ENCODE peak calls at places on chromosomes 5 and 9, in eight cellular contexts. H is OCI-LY7, M is lower lobe of right lung, C is GM23338, V is AG04449, B is Panc1, G is astrocyte of the cerebellum, E is A673. T is an unnamed sample.

GRCh38 chr5:120599576-120599975 is 135.5 kb downstream of the PRR16 start:
- DNase-seq in H (no peak), M (no peak), C (no peak), V (no peak), B (no peak), G (peak), E (no peak), T (no peak)

GRCh38 chr5:134125195-134126015 is 10.9 kb downstream of the TCF7 start:
- DNase-seq in H (no peak), M (no peak), C (no peak), V (peak), B (peak), G (peak), E (no peak), T (no peak)

GRCh38 chr9:136955202-136955942 is 3.3 kb downstream of the LCN12 start:
- DNase-seq in H (no peak), M (peak), C (no peak), V (no peak), B (no peak), G (no peak), E (no peak), T (no peak)

GRCh38 chr9:95722141-95722540 is 153.3 kb upstream of the ERCC6L2 start:
- DNase-seq in H (no peak), M (no peak), C (no peak), V (no peak), B (no peak), G (no peak), E (no peak), T (no peak)

GRCh38 chr5:31119938-31120641 is 73.4 kb upstream of the CDH6 start:
- DNase-seq in H (no peak), M (no peak), C (no peak), V (no peak), B (no peak), G (no peak), E (no peak), T (no peak)

GRCh38 chr9:87290241-87290700 is 207.4 kb upstream of the DAPK1 start:
- DNase-seq in H (no peak), M (no peak), C (peak), V (no peak), B (no peak), G (no peak), E (peak), T (no peak)

GRCh38 chr9:123929177-123929869 is 603 bp downstream of the DENND1A start:
- DNase-seq in H (peak), M (peak), C (peak), V (no peak), B (no peak), G (no peak), E (no peak), T (no peak)

GRCh38 chr5:83368317-83368716 is 103.2 kb upstream of the VCAN start:
- DNase-seq in H (no peak), M (peak), C (no peak), V (peak), B (no peak), G (no peak), E (peak), T (no peak)

GRCh38 chr5:179793470-179794139 is at the start of gene LTC4S:
- DNase-seq in H (peak), M (peak), C (no peak), V (no peak), B (no peak), G (peak), E (no peak), T (no peak)

GRCh38 chr9:136542246-136543041 is 3.4 kb downstream of the NOTCH1 start:
- DNase-seq in H (no peak), M (no peak), C (no peak), V (no peak), B (no peak), G (no peak), E (peak), T (no peak)

GRCh38 chr5:104444656-104445055 is 882.1 kb upstream of the NUDT12 start:
- DNase-seq in H (no peak), M (no peak), C (no peak), V (no peak), B (no peak), G (no peak), E (no peak), T (no peak)

GRCh38 chr5:169302491-169303118 is 1.7 kb upstream of the SLIT3 start:
- DNase-seq in H (peak), M (peak), C (peak), V (peak), B (peak), G (peak), E (peak), T (peak)

GRCh38 chr9:129697111-129697955 is 31.9 kb downstream of the PRRX2 start:
- DNase-seq in H (no peak), M (no peak), C (peak), V (no peak), B (no peak), G (no peak), E (peak), T (no peak)

GRCh38 chr5:43042626-43043399 is 2.7 kb upstream of the ANXA2R start:
- DNase-seq in H (peak), M (peak), C (peak), V (no peak), B (peak), G (no peak), E (peak), T (no peak)

GRCh38 chr5:68329554-68329953 is 114.0 kb downstream of the PIK3R1 start:
- DNase-seq in H (no peak), M (no peak), C (no peak), V (no peak), B (no peak), G (no peak), E (no peak), T (no peak)

GRCh38 chr9:121646992-121647391 is 4.4 kb upstream of the DAB2IP start:
- DNase-seq in H (no peak), M (no peak), C (no peak), V (no peak), B (no peak), G (no peak), E (no peak), T (no peak)

GRCh38 chr5:145484195-145484594 is 350.9 kb downstream of the PRELID2 start:
- DNase-seq in H (no peak), M (no peak), C (no peak), V (peak), B (no peak), G (peak), E (no peak), T (no peak)

GRCh38 chr9:26746357-26747072 is 146.1 kb downstream of the CAAP1 start:
- DNase-seq in H (no peak), M (no peak), C (peak), V (no peak), B (no peak), G (no peak), E (no peak), T (peak)

GRCh38 chr9:26750126-26750525 is 142.5 kb downstream of the CAAP1 start:
- DNase-seq in H (no peak), M (no peak), C (no peak), V (no peak), B (no peak), G (no peak), E (no peak), T (no peak)

GRCh38 chr9:26745111-26745510 is 147.5 kb downstream of the CAAP1 start:
- DNase-seq in H (no peak), M (no peak), C (no peak), V (no peak), B (no peak), G (no peak), E (no peak), T (no peak)

GRCh38 chr9:26747611-26748010 is 145.0 kb downstream of the CAAP1 start:
- DNase-seq in H (no peak), M (no peak), C (no peak), V (no peak), B (no peak), G (no peak), E (no peak), T (no peak)

DNA sequence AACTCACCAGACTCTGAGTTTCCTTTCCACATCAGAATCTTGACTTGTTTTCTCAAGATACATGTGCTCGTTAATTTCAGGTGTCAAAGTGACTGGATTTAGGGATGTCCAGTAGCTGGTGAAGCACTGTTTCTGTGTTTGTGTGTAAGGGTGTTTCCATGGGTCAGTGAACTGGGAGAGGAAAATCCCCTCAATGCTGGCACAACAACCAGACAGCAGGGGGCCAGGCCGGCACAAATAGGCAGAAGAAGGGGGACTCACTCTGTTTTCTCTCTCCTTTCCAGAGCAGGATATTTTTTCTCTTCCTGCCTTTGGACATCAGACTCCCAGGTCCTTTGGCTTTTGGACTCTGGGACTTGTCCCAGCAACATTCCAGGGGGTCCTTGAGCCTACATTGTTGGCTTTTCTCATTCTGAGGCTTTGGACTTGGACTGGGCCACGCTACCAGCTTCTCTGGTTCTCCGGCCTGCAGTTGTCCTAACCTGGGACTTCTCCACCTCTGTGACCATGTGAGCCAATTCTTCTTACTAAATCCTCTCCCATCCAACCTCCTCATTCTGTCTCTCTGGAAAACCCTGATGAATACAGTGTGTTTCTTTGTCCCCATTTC is 144.0 kb downstream of the CAAP1 start:
- DNase-seq in H (no peak), M (no peak), C (no peak), V (no peak), B (no peak), G (no peak), E (no peak), T (no peak)
- H3K4me3 ChIP-seq in H (no peak), M (no peak), C (no peak), V (no peak), B (no peak), G (no peak), E (no peak), T (no peak)

GRCh38 chr9:134449180-134449916 is 123.1 kb downstream of the RXRA start:
- DNase-seq in H (peak), M (peak), C (peak), V (peak), B (peak), G (peak), E (peak), T (peak)
- TF ChIP-seq CTCF in H (peak), M (peak), C (peak), V (peak), B (peak), G (peak), E (peak), T (peak)

GRCh38 chr5:139651863-139652787 is 4.0 kb downstream of the CXXC5 start:
- DNase-seq in H (peak), M (peak), C (peak), V (no peak), B (peak), G (peak), E (peak), T (peak)

GRCh38 chr5:139650031-139650688 is 2.0 kb downstream of the CXXC5 start:
- DNase-seq in H (peak), M (peak), C (peak), V (no peak), B (no peak), G (no peak), E (peak), T (no peak)

GRCh38 chr5:139652788-139653241 is 4.7 kb downstream of the CXXC5 start:
- DNase-seq in H (peak), M (no peak), C (no peak), V (no peak), B (no peak), G (no peak), E (no peak), T (no peak)

GRCh38 chr5:139650689-139651501 is 2.7 kb downstream of the CXXC5 start:
- DNase-seq in H (no peak), M (peak), C (peak), V (no peak), B (no peak), G (no peak), E (no peak), T (no peak)

GRCh38 chr5:139651502-139651862 is 3.3 kb downstream of the CXXC5 start:
- DNase-seq in H (no peak), M (peak), C (no peak), V (no peak), B (peak), G (no peak), E (no peak), T (no peak)
- H3K4me3 ChIP-seq in H (peak), M (peak), C (peak), V (peak), B (peak), G (peak), E (peak), T (peak)

DNA sequence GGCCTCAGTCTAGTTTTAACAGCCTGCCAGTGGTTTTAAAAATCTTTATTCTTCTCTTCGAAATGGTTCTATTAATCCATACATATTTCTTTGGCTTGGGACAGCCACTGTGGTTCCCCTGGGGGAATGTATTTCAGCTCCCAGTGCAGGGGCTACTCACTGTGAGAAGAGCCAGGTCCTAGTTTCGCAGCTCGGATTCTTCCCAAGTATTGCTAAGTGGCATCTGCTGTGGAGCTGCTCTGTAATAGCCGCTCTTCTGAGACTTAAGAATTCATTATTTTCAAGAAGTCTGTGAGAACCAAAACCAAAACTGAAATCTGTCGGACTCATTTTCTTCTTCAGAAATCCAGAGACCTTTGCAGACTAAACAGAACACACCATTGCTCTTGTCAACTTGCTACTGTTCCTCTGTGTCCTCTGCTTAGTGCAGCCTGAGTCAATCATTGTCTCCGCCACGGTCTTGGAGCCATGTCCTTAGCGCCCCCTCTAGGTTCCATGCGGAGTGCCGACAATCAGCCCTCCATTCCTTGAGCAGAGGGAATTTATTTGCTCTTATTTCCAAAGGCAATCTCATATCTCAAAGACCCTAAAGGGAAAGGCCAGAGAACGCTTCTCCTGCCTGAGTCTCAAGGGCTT is 478.2 kb downstream of the SPATA31D1 start:
- DNase-seq in H (peak), M (no peak), C (peak), V (no peak), B (no peak), G (peak), E (peak), T (no peak)
- TF ChIP-seq CTCF in H (peak), M (peak), C (peak), V (peak), B (peak), G (peak), E (peak), T (no peak)

DNA sequence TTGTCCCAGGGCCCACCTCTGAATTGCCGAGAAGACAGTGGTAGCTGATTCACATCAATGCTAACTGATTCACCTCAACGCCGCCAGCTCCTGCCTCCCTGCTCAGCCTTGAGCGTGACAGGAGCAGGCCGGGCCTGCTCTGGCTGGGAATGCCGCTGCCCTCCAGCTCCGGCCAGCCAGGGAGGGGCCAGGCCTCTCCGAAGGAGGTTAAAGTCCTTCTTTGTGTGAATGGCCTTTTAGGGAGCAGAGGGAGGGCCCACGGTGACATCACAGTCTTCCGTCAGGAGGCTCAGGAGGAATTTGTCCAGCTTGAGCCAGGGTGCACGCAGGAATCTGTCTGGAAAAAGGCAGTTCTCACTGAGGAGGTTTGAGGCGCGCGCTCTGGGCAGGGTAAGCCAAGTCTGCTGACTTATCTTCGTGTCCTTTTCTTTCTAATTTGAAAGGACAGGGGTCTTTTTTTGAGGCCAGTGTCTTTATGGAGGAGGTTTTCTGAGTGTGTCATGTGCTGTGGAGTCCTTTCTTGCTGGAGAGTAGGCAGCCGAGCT is 82.7 kb downstream of the C9orf152 start:
- DNase-seq in H (no peak), M (peak), C (peak), V (peak), B (no peak), G (peak), E (no peak), T (no peak)
- H3K4me3 ChIP-seq in H (peak), M (peak), C (no peak), V (no peak), B (peak), G (no peak), E (no peak), T (no peak)

DNA sequence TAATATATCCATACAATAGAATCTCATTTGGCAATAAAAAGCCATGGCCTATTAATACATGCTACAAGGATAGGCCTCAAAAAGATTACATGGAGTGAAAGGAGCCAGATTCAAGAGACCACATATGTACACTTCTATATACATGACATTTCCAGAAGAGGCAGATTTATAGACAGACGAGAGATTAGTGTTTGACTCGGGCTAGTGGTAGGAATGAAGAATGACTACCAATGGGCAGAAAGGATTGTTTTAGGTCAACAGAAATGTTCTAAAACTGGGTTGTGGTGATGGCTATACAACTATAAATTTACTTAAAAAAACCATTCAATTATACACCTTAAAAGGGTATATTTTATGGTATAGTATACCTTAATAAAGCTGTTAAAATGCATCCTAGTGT is 41.9 kb downstream of the SETX start:
- DNase-seq in H (no peak), M (no peak), C (no peak), V (no peak), B (no peak), G (no peak), E (no peak), T (no peak)
- TF ChIP-seq CTCF in H (no peak), M (no peak), C (no peak), V (no peak), B (no peak), G (peak), E (peak), T (no peak)

DNA sequence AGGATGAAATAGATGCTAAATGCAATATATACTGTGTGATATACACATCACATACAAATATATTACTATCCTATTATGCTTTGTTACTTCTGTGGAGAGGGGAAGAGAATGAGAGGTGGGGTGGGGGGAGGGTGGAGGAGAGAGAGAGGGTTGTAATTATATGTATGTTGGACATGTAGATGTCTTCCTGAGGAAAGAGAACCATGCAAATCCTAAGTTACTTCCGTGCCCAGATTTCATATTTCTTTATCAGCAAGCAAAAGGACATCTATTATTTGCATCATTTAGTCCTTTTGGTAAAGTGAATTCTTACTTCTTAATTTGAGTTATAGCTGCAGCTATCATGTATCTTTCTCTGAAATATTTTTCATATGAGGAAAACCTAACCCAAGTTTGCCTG is 187.5 kb downstream of the ADGRV1 start:
- DNase-seq in H (no peak), M (no peak), C (no peak), V (no peak), B (no peak), G (no peak), E (no peak), T (no peak)
- H3K4me3 ChIP-seq in H (no peak), M (no peak), C (no peak), V (no peak), B (no peak), G (no peak), E (no peak), T (no peak)

GRCh38 chr5:32584651-32585050 is 706 bp upstream of the SUB1 start:
- DNase-seq in H (no peak), M (no peak), C (no peak), V (no peak), B (peak), G (no peak), E (no peak), T (no peak)

GRCh38 chr5:32585122-32585445 is 273 bp upstream of the SUB1 start:
- DNase-seq in H (no peak), M (no peak), C (no peak), V (no peak), B (no peak), G (no peak), E (no peak), T (no peak)

GRCh38 chr5:32587067-32587551 is 1.8 kb downstream of the SUB1 start:
- DNase-seq in H (no peak), M (no peak), C (no peak), V (no peak), B (no peak), G (no peak), E (no peak), T (no peak)

GRCh38 chr5:32586251-32586642 is 890 bp downstream of the SUB1 start:
- DNase-seq in H (no peak), M (no peak), C (no peak), V (no peak), B (no peak), G (no peak), E (no peak), T (peak)

GRCh38 chr5:32585446-32586250 is at the start of gene SUB1:
- DNase-seq in H (peak), M (peak), C (peak), V (peak), B (peak), G (peak), E (peak), T (peak)
- TF ChIP-seq CTCF in H (peak), M (no peak), C (peak), V (peak), B (peak), G (no peak), E (peak), T (no peak)

GRCh38 chr9:14865206-14865605 is 45.0 kb downstream of the FREM1 start:
- DNase-seq in H (no peak), M (no peak), C (no peak), V (no peak), B (no peak), G (no peak), E (no peak), T (no peak)
- H3K4me3 ChIP-seq in H (no peak), M (no peak), C (no peak), V (no peak), B (no peak), G (no peak), E (no peak), T (no peak)

GRCh38 chr9:109953813-109954489 is 174.0 kb downstream of the PALM2AKAP2 start:
- DNase-seq in H (peak), M (no peak), C (peak), V (no peak), B (no peak), G (no peak), E (no peak), T (no peak)
- TF ChIP-seq CTCF in H (peak), M (no peak), C (peak), V (peak), B (peak), G (no peak), E (peak), T (peak)

T was measured in GM12864.